ENCODE peak calls at places on chromosome 14, in five cellular contexts. One of them, this sample, is unnamed.

GRCh38 chr14:94514351-94514750 is 5.1 kb upstream of the SERPINA12 start:
- DNase-seq in sciatic nerve: no peak
- DNase-seq in activated T-cell treated with anti-CD3 and anti-CD28 coated beads, Interleukin-2, amount 50 U/mL, for 24 hours: no peak
- DNase-seq in esophagus squamous epithelium: no peak
- DNase-seq in activated gamma-delta T cell treated with Interleukin-2 at 50 U/mL for 16 hours: no peak
- DNase-seq in this sample: no peak

GRCh38 chr14:104864267-104865068 is 600 bp upstream of the CEP170B start:
- DNase-seq in sciatic nerve: peak
- DNase-seq in activated T-cell treated with anti-CD3 and anti-CD28 coated beads, Interleukin-2, amount 50 U/mL, for 24 hours: no peak
- DNase-seq in esophagus squamous epithelium: no peak
- DNase-seq in activated gamma-delta T cell treated with Interleukin-2 at 50 U/mL for 16 hours: no peak
- DNase-seq in this sample: no peak

GRCh38 chr14:94485944-94486841 is 10.2 kb upstream of the SERPINA9 start:
- DNase-seq in sciatic nerve: peak
- DNase-seq in activated T-cell treated with anti-CD3 and anti-CD28 coated beads, Interleukin-2, amount 50 U/mL, for 24 hours: peak
- DNase-seq in esophagus squamous epithelium: no peak
- DNase-seq in activated gamma-delta T cell treated with Interleukin-2 at 50 U/mL for 16 hours: peak
- DNase-seq in this sample: peak

GRCh38 chr14:89607453-89607852 is 190.4 kb upstream of the FOXN3 start:
- DNase-seq in sciatic nerve: no peak
- DNase-seq in activated T-cell treated with anti-CD3 and anti-CD28 coated beads, Interleukin-2, amount 50 U/mL, for 24 hours: no peak
- DNase-seq in esophagus squamous epithelium: no peak
- DNase-seq in activated gamma-delta T cell treated with Interleukin-2 at 50 U/mL for 16 hours: no peak
- DNase-seq in this sample: no peak

GRCh38 chr14:32370720-32371119 is 41.6 kb downstream of the AKAP6 start:
- DNase-seq in sciatic nerve: no peak
- DNase-seq in activated T-cell treated with anti-CD3 and anti-CD28 coated beads, Interleukin-2, amount 50 U/mL, for 24 hours: no peak
- DNase-seq in esophagus squamous epithelium: no peak
- DNase-seq in activated gamma-delta T cell treated with Interleukin-2 at 50 U/mL for 16 hours: no peak
- DNase-seq in this sample: no peak

GRCh38 chr14:104688755-104689619 is at the start of gene INF2:
- DNase-seq in sciatic nerve: no peak
- DNase-seq in activated T-cell treated with anti-CD3 and anti-CD28 coated beads, Interleukin-2, amount 50 U/mL, for 24 hours: peak
- DNase-seq in esophagus squamous epithelium: no peak
- DNase-seq in activated gamma-delta T cell treated with Interleukin-2 at 50 U/mL for 16 hours: peak
- DNase-seq in this sample: no peak

GRCh38 chr14:58783801-58784511 is 146.2 kb downstream of the DACT1 start:
- DNase-seq in sciatic nerve: no peak
- DNase-seq in activated T-cell treated with anti-CD3 and anti-CD28 coated beads, Interleukin-2, amount 50 U/mL, for 24 hours: no peak
- DNase-seq in esophagus squamous epithelium: no peak
- DNase-seq in activated gamma-delta T cell treated with Interleukin-2 at 50 U/mL for 16 hours: no peak
- DNase-seq in this sample: no peak

GRCh38 chr14:30443368-30444007 is 115.5 kb upstream of the G2E3 start:
- DNase-seq in sciatic nerve: no peak
- DNase-seq in activated T-cell treated with anti-CD3 and anti-CD28 coated beads, Interleukin-2, amount 50 U/mL, for 24 hours: no peak
- DNase-seq in esophagus squamous epithelium: no peak
- DNase-seq in activated gamma-delta T cell treated with Interleukin-2 at 50 U/mL for 16 hours: no peak
- DNase-seq in this sample: peak

GRCh38 chr14:91047174-91047753 is 13.2 kb downstream of the RPS6KA5 start:
- DNase-seq in sciatic nerve: no peak
- DNase-seq in activated T-cell treated with anti-CD3 and anti-CD28 coated beads, Interleukin-2, amount 50 U/mL, for 24 hours: no peak
- DNase-seq in esophagus squamous epithelium: no peak
- DNase-seq in activated gamma-delta T cell treated with Interleukin-2 at 50 U/mL for 16 hours: peak
- DNase-seq in this sample: no peak

GRCh38 chr14:90460136-90460535 is 63.3 kb downstream of the CALM1 start:
- DNase-seq in sciatic nerve: no peak
- DNase-seq in activated T-cell treated with anti-CD3 and anti-CD28 coated beads, Interleukin-2, amount 50 U/mL, for 24 hours: no peak
- DNase-seq in esophagus squamous epithelium: no peak
- DNase-seq in activated gamma-delta T cell treated with Interleukin-2 at 50 U/mL for 16 hours: no peak
- DNase-seq in this sample: no peak

GRCh38 chr14:55814873-55815272 is 234.9 kb downstream of the KTN1 start:
- DNase-seq in sciatic nerve: no peak
- DNase-seq in activated T-cell treated with anti-CD3 and anti-CD28 coated beads, Interleukin-2, amount 50 U/mL, for 24 hours: no peak
- DNase-seq in esophagus squamous epithelium: no peak
- DNase-seq in activated gamma-delta T cell treated with Interleukin-2 at 50 U/mL for 16 hours: no peak
- DNase-seq in this sample: no peak

GRCh38 chr14:61139006-61139599 is 142.0 kb downstream of the TMEM30B start:
- DNase-seq in sciatic nerve: no peak
- DNase-seq in activated T-cell treated with anti-CD3 and anti-CD28 coated beads, Interleukin-2, amount 50 U/mL, for 24 hours: no peak
- DNase-seq in esophagus squamous epithelium: no peak
- DNase-seq in activated gamma-delta T cell treated with Interleukin-2 at 50 U/mL for 16 hours: no peak
- DNase-seq in this sample: no peak

GRCh38 chr14:61569783-61570182 is 125.5 kb upstream of the HIF1A start:
- DNase-seq in sciatic nerve: no peak
- DNase-seq in activated T-cell treated with anti-CD3 and anti-CD28 coated beads, Interleukin-2, amount 50 U/mL, for 24 hours: no peak
- DNase-seq in esophagus squamous epithelium: no peak
- DNase-seq in activated gamma-delta T cell treated with Interleukin-2 at 50 U/mL for 16 hours: peak
- DNase-seq in this sample: no peak

GRCh38 chr14:94217116-94217515 is 43.0 kb downstream of the PPP4R4 start:
- DNase-seq in sciatic nerve: no peak
- DNase-seq in activated T-cell treated with anti-CD3 and anti-CD28 coated beads, Interleukin-2, amount 50 U/mL, for 24 hours: no peak
- DNase-seq in esophagus squamous epithelium: no peak
- DNase-seq in activated gamma-delta T cell treated with Interleukin-2 at 50 U/mL for 16 hours: no peak
- DNase-seq in this sample: no peak

GRCh38 chr14:89911018-89911919 is 43.3 kb downstream of the EFCAB11 start:
- DNase-seq in sciatic nerve: no peak
- DNase-seq in activated T-cell treated with anti-CD3 and anti-CD28 coated beads, Interleukin-2, amount 50 U/mL, for 24 hours: no peak
- DNase-seq in esophagus squamous epithelium: no peak
- DNase-seq in activated gamma-delta T cell treated with Interleukin-2 at 50 U/mL for 16 hours: no peak
- DNase-seq in this sample: no peak

GRCh38 chr14:57182760-57183503 is 85.8 kb downstream of the EXOC5 start:
- DNase-seq in sciatic nerve: no peak
- DNase-seq in activated T-cell treated with anti-CD3 and anti-CD28 coated beads, Interleukin-2, amount 50 U/mL, for 24 hours: no peak
- DNase-seq in esophagus squamous epithelium: no peak
- DNase-seq in activated gamma-delta T cell treated with Interleukin-2 at 50 U/mL for 16 hours: no peak
- DNase-seq in this sample: no peak

GRCh38 chr14:34172052-34172451 is 221.2 kb upstream of the EGLN3 start:
- DNase-seq in sciatic nerve: no peak
- DNase-seq in activated T-cell treated with anti-CD3 and anti-CD28 coated beads, Interleukin-2, amount 50 U/mL, for 24 hours: no peak
- DNase-seq in esophagus squamous epithelium: no peak
- DNase-seq in activated gamma-delta T cell treated with Interleukin-2 at 50 U/mL for 16 hours: no peak
- DNase-seq in this sample: no peak

GRCh38 chr14:90536092-90536491 is 139.3 kb downstream of the CALM1 start:
- DNase-seq in sciatic nerve: no peak
- DNase-seq in activated T-cell treated with anti-CD3 and anti-CD28 coated beads, Interleukin-2, amount 50 U/mL, for 24 hours: no peak
- DNase-seq in esophagus squamous epithelium: no peak
- DNase-seq in activated gamma-delta T cell treated with Interleukin-2 at 50 U/mL for 16 hours: no peak
- DNase-seq in this sample: no peak

GRCh38 chr14:21965042-21965441 is 291.4 kb upstream of the OR4E1 start:
- DNase-seq in sciatic nerve: no peak
- DNase-seq in activated T-cell treated with anti-CD3 and anti-CD28 coated beads, Interleukin-2, amount 50 U/mL, for 24 hours: peak
- DNase-seq in esophagus squamous epithelium: no peak
- DNase-seq in activated gamma-delta T cell treated with Interleukin-2 at 50 U/mL for 16 hours: no peak
- DNase-seq in this sample: no peak

GRCh38 chr14:93980464-93981201 is 4.3 kb upstream of the ASB2 start:
- DNase-seq in sciatic nerve: no peak
- DNase-seq in activated T-cell treated with anti-CD3 and anti-CD28 coated beads, Interleukin-2, amount 50 U/mL, for 24 hours: no peak
- DNase-seq in esophagus squamous epithelium: no peak
- DNase-seq in activated gamma-delta T cell treated with Interleukin-2 at 50 U/mL for 16 hours: no peak
- DNase-seq in this sample: no peak

GRCh38 chr14:78178071-78178470 is 7.9 kb downstream of the NRXN3 start:
- DNase-seq in sciatic nerve: no peak
- DNase-seq in activated T-cell treated with anti-CD3 and anti-CD28 coated beads, Interleukin-2, amount 50 U/mL, for 24 hours: no peak
- DNase-seq in esophagus squamous epithelium: no peak
- DNase-seq in activated gamma-delta T cell treated with Interleukin-2 at 50 U/mL for 16 hours: no peak
- DNase-seq in this sample: no peak

GRCh38 chr14:35730871-35731270 is 78.2 kb downstream of the RALGAPA1 start:
- DNase-seq in sciatic nerve: no peak
- DNase-seq in activated T-cell treated with anti-CD3 and anti-CD28 coated beads, Interleukin-2, amount 50 U/mL, for 24 hours: no peak
- DNase-seq in esophagus squamous epithelium: no peak
- DNase-seq in activated gamma-delta T cell treated with Interleukin-2 at 50 U/mL for 16 hours: no peak
- DNase-seq in this sample: no peak

GRCh38 chr14:27184371-27184901 is 586.6 kb upstream of the NOVA1 start:
- DNase-seq in sciatic nerve: no peak
- DNase-seq in activated T-cell treated with anti-CD3 and anti-CD28 coated beads, Interleukin-2, amount 50 U/mL, for 24 hours: no peak
- DNase-seq in esophagus squamous epithelium: no peak
- DNase-seq in activated gamma-delta T cell treated with Interleukin-2 at 50 U/mL for 16 hours: no peak
- DNase-seq in this sample: no peak

GRCh38 chr14:73283592-73284379 is 46.5 kb downstream of the PAPLN start:
- DNase-seq in sciatic nerve: no peak
- DNase-seq in activated T-cell treated with anti-CD3 and anti-CD28 coated beads, Interleukin-2, amount 50 U/mL, for 24 hours: no peak
- DNase-seq in esophagus squamous epithelium: no peak
- DNase-seq in activated gamma-delta T cell treated with Interleukin-2 at 50 U/mL for 16 hours: no peak
- DNase-seq in this sample: no peak

GRCh38 chr14:100106260-100106659 is 41.0 kb downstream of the EVL start:
- DNase-seq in sciatic nerve: no peak
- DNase-seq in activated T-cell treated with anti-CD3 and anti-CD28 coated beads, Interleukin-2, amount 50 U/mL, for 24 hours: peak
- DNase-seq in esophagus squamous epithelium: no peak
- DNase-seq in activated gamma-delta T cell treated with Interleukin-2 at 50 U/mL for 16 hours: peak
- DNase-seq in this sample: no peak

This sample was measured in DMS 273 treated with DMSO at 0.1 percent for 48 hours.